ENCODE peak calls at places on chromosome 10, in six cellular contexts. S is midbrain, X is NCI-H2081 treated with DMSO at 0.1 percent for 48 hours, P is cardiac fibroblast, Q is NCI-H1092, Y is prostate gland. R is an unnamed sample.

GRCh38 chr10:43944742-43945730 is 296.4 kb upstream of the ZNF32 start:
- DNase-seq in Y (no peak), Q (no peak), X (no peak), P (no peak), S (no peak), R (no peak)

GRCh38 chr10:34744590-34744989 is 70.5 kb downstream of the PARD3 start:
- DNase-seq in S (no peak), Q (no peak), X (no peak), Y (no peak), P (no peak), R (no peak)

GRCh38 chr10:15189133-15189881 is 20.8 kb upstream of the NMT2 start:
- DNase-seq in X (no peak), P (no peak), Y (no peak), S (no peak), Q (no peak), R (no peak)

GRCh38 chr10:44253769-44254462 is 131.0 kb downstream of the CXCL12 start:
- DNase-seq in X (no peak), S (no peak), Y (peak), Q (no peak), P (peak), R (no peak)

GRCh38 chr10:131912620-131913019 is 11.8 kb downstream of the PPP2R2D start:
- DNase-seq in Q (no peak), P (no peak), S (no peak), X (no peak), Y (no peak), R (no peak)

GRCh38 chr10:92757720-92758119 is 68.0 kb downstream of the HHEX start:
- DNase-seq in Q (no peak), X (no peak), S (no peak), Y (no peak), P (no peak), R (no peak)

GRCh38 chr10:88408111-88408510 is 175.0 kb downstream of the RNLS start:
- DNase-seq in Q (no peak), X (no peak), Y (no peak), P (peak), S (no peak), R (no peak)

GRCh38 chr10:112949875-112950507 is at the start of gene TCF7L2:
- DNase-seq in Y (peak), P (peak), S (peak), Q (peak), X (peak), R (peak)

GRCh38 chr10:80501381-80501912 is 36.3 kb upstream of the SH2D4B start:
- DNase-seq in P (peak), S (no peak), Q (no peak), Y (no peak), X (no peak), R (no peak)

GRCh38 chr10:99872367-99873162 is 90.1 kb downstream of the ABCC2 start:
- DNase-seq in Q (no peak), Y (no peak), S (no peak), P (peak), X (no peak), R (no peak)

R was measured in NCI-H526.